ENCODE peak calls at places on chromosomes 12 and 14, in five cellular contexts. One of them, this sample, is unnamed.

GRCh38 chr14:72801841-72802587 is 91.9 kb downstream of the DPF3 start:
- DNase-seq in pancreas: no peak
- DNase-seq in psoas muscle: no peak
- DNase-seq in spleen: no peak
- DNase-seq in body of pancreas: no peak
- DNase-seq in this sample: no peak

GRCh38 chr14:48584031-48584430 is 908.6 kb upstream of the MDGA2 start:
- DNase-seq in psoas muscle: no peak
- DNase-seq in spleen: no peak
- DNase-seq in body of pancreas: no peak
- DNase-seq in pancreas: no peak
- DNase-seq in this sample: no peak

GRCh38 chr14:103530390-103530789 is 1.4 kb downstream of the TRMT61A start:
- DNase-seq in body of pancreas: no peak
- DNase-seq in pancreas: no peak
- DNase-seq in psoas muscle: peak; percentile 56
- DNase-seq in spleen: peak; percentile 76
- DNase-seq in this sample: no peak

GRCh38 chr14:65226824-65227604 is 124.7 kb upstream of the MAX start:
- DNase-seq in spleen: peak; percentile 43
- DNase-seq in psoas muscle: no peak
- DNase-seq in body of pancreas: peak; percentile 63
- DNase-seq in pancreas: peak; percentile 79
- DNase-seq in this sample: no peak

GRCh38 chr12:47744005-47744651 is 14.6 kb downstream of the RAPGEF3 start:
- DNase-seq in pancreas: peak; percentile 72
- DNase-seq in body of pancreas: peak; percentile 84
- DNase-seq in psoas muscle: no peak
- DNase-seq in spleen: no peak
- DNase-seq in this sample: peak; percentile 85

GRCh38 chr14:106277503-106277902 is 751.1 kb downstream of the TMEM121 start:
- DNase-seq in spleen: no peak
- DNase-seq in psoas muscle: no peak
- DNase-seq in body of pancreas: no peak
- DNase-seq in pancreas: no peak
- DNase-seq in this sample: no peak

GRCh38 chr14:93381644-93382043 is 34.7 kb downstream of the COX8C start:
- DNase-seq in psoas muscle: no peak
- DNase-seq in pancreas: no peak
- DNase-seq in spleen: no peak
- DNase-seq in body of pancreas: no peak
- DNase-seq in this sample: no peak

GRCh38 chr12:46332260-46332659 is 40.3 kb downstream of the SLC38A2 start:
- DNase-seq in psoas muscle: no peak
- DNase-seq in spleen: no peak
- DNase-seq in pancreas: no peak
- DNase-seq in body of pancreas: no peak
- DNase-seq in this sample: no peak

GRCh38 chr14:100155049-100155621 is 4.3 kb downstream of the DEGS2 start:
- DNase-seq in psoas muscle: no peak
- DNase-seq in spleen: no peak
- DNase-seq in body of pancreas: no peak
- DNase-seq in pancreas: no peak
- DNase-seq in this sample: no peak

GRCh38 chr12:50825372-50825838 is 17.3 kb upstream of the TMPRSS12 start:
- DNase-seq in body of pancreas: no peak
- DNase-seq in psoas muscle: no peak
- DNase-seq in pancreas: peak; percentile 17
- DNase-seq in spleen: no peak
- DNase-seq in this sample: no peak

GRCh38 chr14:73173092-73173735 is 36.9 kb downstream of the PSEN1 start:
- DNase-seq in spleen: no peak
- DNase-seq in body of pancreas: no peak
- DNase-seq in psoas muscle: no peak
- DNase-seq in pancreas: no peak
- DNase-seq in this sample: no peak

GRCh38 chr14:22651586-22651985 is 7.4 kb upstream of the OR6J1 start:
- DNase-seq in spleen: no peak
- DNase-seq in pancreas: no peak
- DNase-seq in psoas muscle: no peak
- DNase-seq in body of pancreas: no peak
- DNase-seq in this sample: no peak

GRCh38 chr14:104040539-104040938 is 45.0 kb upstream of the ASPG start:
- DNase-seq in body of pancreas: no peak
- DNase-seq in pancreas: no peak
- DNase-seq in psoas muscle: no peak
- DNase-seq in spleen: no peak
- DNase-seq in this sample: no peak

DNA sequence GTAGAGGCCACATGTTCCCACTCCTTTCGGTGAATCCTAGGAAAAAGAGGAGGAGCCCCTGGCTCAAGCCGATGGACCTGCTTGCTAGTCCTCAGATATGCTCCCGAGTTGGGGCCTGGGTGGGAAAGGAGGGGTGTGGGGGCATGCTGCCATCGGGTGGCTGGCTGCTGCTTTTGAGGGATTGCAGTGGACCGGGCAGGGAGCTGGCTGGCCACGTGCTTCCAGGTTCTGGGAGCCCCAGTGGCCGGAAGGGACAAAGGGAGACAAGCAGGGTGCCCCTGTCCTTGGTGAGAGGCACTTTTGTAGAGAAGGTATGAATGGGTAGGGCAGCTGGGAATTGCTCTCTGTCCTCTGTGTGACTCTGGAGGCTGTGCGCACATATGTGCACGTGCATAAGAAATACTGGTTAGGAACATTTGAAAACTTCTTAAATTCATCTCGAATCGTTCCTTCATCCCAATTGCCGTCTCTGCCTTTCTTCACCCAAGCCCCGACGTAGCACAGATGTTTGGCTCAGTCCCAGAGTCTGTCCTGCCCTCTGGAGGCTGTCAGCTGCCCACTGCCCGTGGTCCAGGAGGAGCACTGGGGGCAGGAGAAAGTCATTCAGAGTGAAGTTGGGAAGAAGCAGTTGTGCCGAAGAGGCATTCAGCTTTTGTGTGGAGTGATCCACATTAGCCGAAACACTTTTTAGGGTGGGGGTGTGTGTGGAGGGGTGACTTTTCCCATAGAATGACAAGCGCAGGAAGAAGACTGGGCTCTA is 124.7 kb downstream of the TSPAN9 start:
- DNase-seq in psoas muscle: no peak
- DNase-seq in body of pancreas: no peak
- DNase-seq in spleen: no peak
- DNase-seq in pancreas: no peak
- DNase-seq in this sample: no peak
- TF ChIP-seq CTCF in psoas muscle: no peak
- TF ChIP-seq CTCF in body of pancreas: no peak
- TF ChIP-seq CTCF in spleen: no peak
- TF ChIP-seq CTCF in pancreas: no peak
- TF ChIP-seq CTCF in this sample: no peak

DNA sequence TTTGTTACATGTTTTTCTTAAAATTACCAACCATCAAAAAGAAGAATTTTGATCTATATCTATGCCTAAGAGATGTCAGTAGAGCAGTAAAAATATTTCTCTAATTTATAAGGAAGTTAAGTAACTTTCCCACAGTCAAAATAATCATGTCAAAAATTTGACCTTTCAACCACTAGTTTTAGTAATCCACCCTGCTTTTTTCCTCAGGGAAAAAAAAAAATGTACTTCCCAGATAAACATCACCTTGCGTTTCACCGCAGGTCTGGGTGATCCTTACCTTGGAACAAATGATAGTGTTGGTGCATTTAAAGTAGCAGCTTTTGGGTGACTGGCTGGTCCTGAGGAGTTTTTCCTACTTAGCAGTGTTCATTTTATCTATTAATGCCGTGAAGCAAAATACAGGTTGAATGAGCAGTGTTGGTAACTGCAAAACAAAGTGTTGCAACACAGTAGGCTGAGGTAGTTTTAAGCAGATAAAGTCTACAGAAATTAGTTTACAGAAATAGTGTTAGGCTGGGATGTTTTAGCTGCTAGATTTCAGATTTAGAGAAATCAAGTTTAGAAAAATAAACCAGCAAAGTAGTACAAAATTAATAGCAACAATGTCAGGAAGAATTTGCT is 137.2 kb upstream of the DNM1L start:
- DNase-seq in pancreas: no peak
- DNase-seq in body of pancreas: no peak
- DNase-seq in spleen: no peak
- DNase-seq in psoas muscle: no peak
- DNase-seq in this sample: no peak
- H3K27ac ChIP-seq in pancreas: no peak overlapping the region
- H3K27ac ChIP-seq in body of pancreas: peak overlapping the region; percentile 36
- H3K27ac ChIP-seq in spleen: peak overlapping the region; percentile 54
- H3K27ac ChIP-seq in psoas muscle: peak overlapping the region; percentile 11
- H3K27ac ChIP-seq in this sample: peak overlapping the region; percentile 64

GRCh38 chr12:62629413-62629812 is 162.8 kb downstream of the MON2 start:
- DNase-seq in pancreas: no peak
- DNase-seq in spleen: no peak
- DNase-seq in psoas muscle: no peak
- DNase-seq in body of pancreas: no peak
- DNase-seq in this sample: no peak

GRCh38 chr12:62632521-62632920 is 165.9 kb downstream of the MON2 start:
- DNase-seq in body of pancreas: peak; percentile 23
- DNase-seq in pancreas: peak; percentile 7
- DNase-seq in spleen: peak; percentile 83
- DNase-seq in psoas muscle: peak; percentile 71
- DNase-seq in this sample: peak; percentile 40

GRCh38 chr12:62629971-62630739 is 163.5 kb downstream of the MON2 start:
- DNase-seq in body of pancreas: no peak
- DNase-seq in pancreas: no peak
- DNase-seq in spleen: no peak
- DNase-seq in psoas muscle: no peak
- DNase-seq in this sample: no peak

GRCh38 chr12:62635630-62636029 is 169.0 kb downstream of the MON2 start:
- DNase-seq in pancreas: no peak
- DNase-seq in spleen: no peak
- DNase-seq in psoas muscle: no peak
- DNase-seq in body of pancreas: no peak
- DNase-seq in this sample: no peak

GRCh38 chr12:62631531-62632520 is 165.2 kb downstream of the MON2 start:
- DNase-seq in psoas muscle: peak; percentile 68
- DNase-seq in pancreas: peak; percentile 29
- DNase-seq in body of pancreas: peak; percentile 48
- DNase-seq in spleen: peak; percentile 83
- DNase-seq in this sample: peak; percentile 87
- H3K27me3 ChIP-seq in psoas muscle: no peaks in the 10 kb centered on the region
- H3K27me3 ChIP-seq in pancreas: no peaks in the 10 kb centered on the region
- H3K27me3 ChIP-seq in body of pancreas: no peaks in the 10 kb centered on the region
- H3K27me3 ChIP-seq in spleen: peaks cover 16% of the 10 kb centered on the region
- H3K27me3 ChIP-seq in this sample: no peaks in the 10 kb centered on the region

DNA sequence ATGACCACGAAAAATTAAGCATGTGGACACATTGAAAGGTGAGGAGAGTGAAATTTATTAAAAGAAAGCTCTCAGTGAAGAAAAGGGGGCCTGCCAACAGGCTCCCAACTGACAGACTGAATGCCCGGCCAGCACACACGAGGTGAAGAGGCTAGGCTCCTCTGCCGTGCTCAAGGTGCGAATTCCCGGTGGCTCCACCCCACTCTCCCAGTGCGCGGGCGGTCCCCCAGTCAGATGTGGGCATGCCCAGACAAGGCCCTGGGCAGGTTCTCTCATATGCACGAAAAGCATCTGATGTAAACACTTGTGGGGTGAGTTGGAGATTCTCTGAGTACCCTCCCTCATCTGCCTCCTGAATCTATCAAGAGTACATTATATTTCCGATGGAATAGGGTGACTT is 48.5 kb upstream of the OSBPL8 start:
- DNase-seq in pancreas: no peak
- DNase-seq in spleen: no peak
- DNase-seq in psoas muscle: no peak
- DNase-seq in body of pancreas: no peak
- DNase-seq in this sample: peak; percentile 68
- TF ChIP-seq CTCF in pancreas: no peak
- TF ChIP-seq CTCF in spleen: no peak
- TF ChIP-seq CTCF in psoas muscle: no peak
- TF ChIP-seq CTCF in body of pancreas: no peak
- TF ChIP-seq CTCF in this sample: no peak

GRCh38 chr14:101828038-101828437 is 66.5 kb downstream of the PPP2R5C start:
- DNase-seq in pancreas: no peak
- DNase-seq in spleen: no peak
- DNase-seq in psoas muscle: no peak
- DNase-seq in body of pancreas: no peak
- DNase-seq in this sample: no peak

GRCh38 chr14:101826359-101826758 is 64.8 kb downstream of the PPP2R5C start:
- DNase-seq in body of pancreas: no peak
- DNase-seq in pancreas: no peak
- DNase-seq in psoas muscle: no peak
- DNase-seq in spleen: no peak
- DNase-seq in this sample: no peak

GRCh38 chr14:101824339-101824727 is 62.8 kb downstream of the PPP2R5C start:
- DNase-seq in psoas muscle: no peak
- DNase-seq in spleen: no peak
- DNase-seq in body of pancreas: no peak
- DNase-seq in pancreas: no peak
- DNase-seq in this sample: no peak

GRCh38 chr14:101825797-101826196 is 64.3 kb downstream of the PPP2R5C start:
- DNase-seq in pancreas: no peak
- DNase-seq in psoas muscle: no peak
- DNase-seq in body of pancreas: no peak
- DNase-seq in spleen: no peak
- DNase-seq in this sample: no peak

DNA sequence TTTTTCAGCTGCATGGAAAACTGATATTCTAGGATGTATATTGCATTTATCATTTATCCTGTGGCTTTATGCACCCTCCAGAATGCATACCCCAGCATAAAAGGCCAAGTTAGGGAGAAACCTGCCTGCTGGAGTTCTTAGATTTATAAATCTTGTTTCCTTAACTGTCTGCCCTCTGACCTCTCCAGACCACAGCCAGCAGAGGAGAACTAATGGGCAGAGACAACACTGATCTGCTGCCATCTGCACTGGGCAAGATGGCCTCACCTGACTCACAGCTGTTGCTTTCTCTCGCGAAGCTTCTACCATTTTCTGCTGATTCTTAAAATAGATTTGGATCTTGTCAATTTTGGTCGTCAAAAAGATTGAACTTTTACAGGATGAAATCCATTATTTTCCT is 65.8 kb downstream of the PPP2R5C start:
- DNase-seq in pancreas: no peak
- DNase-seq in spleen: no peak
- DNase-seq in psoas muscle: no peak
- DNase-seq in body of pancreas: no peak
- DNase-seq in this sample: no peak
- H3K27ac ChIP-seq in pancreas: no peak overlapping the region
- H3K27ac ChIP-seq in spleen: peak overlapping the region; percentile 91
- H3K27ac ChIP-seq in psoas muscle: no peak overlapping the region
- H3K27ac ChIP-seq in body of pancreas: no peak overlapping the region
- H3K27ac ChIP-seq in this sample: no peak overlapping the region

GRCh38 chr12:57623811-57624390 is 9.1 kb downstream of the B4GALNT1 start:
- DNase-seq in body of pancreas: no peak
- DNase-seq in spleen: no peak
- DNase-seq in pancreas: no peak
- DNase-seq in psoas muscle: no peak
- DNase-seq in this sample: no peak
- H3K27me3 ChIP-seq in body of pancreas: peaks cover 33% of the 10 kb centered on the region
- H3K27me3 ChIP-seq in spleen: peaks cover 85% of the 10 kb centered on the region
- H3K27me3 ChIP-seq in pancreas: peaks cover 14% of the 10 kb centered on the region
- H3K27me3 ChIP-seq in psoas muscle: no peaks in the 10 kb centered on the region
- H3K27me3 ChIP-seq in this sample: peaks cover 75% of the 10 kb centered on the region